ENCODE peak calls at places on chromosomes 16 and 17, in four cellular contexts. One of them, this sample, is unnamed.

GRCh38 chr17:37737081-37737480 is 7.8 kb downstream of the HNF1B start:
- DNase-seq in T-helper 2 cell: no peak
- DNase-seq in cardiac muscle cell: no peak
- DNase-seq in colonic mucosa: no peak
- DNase-seq in this sample: no peak

GRCh38 chr17:9162275-9162985 is 141.1 kb downstream of the NTN1 start:
- DNase-seq in colonic mucosa: no peak
- DNase-seq in cardiac muscle cell: no peak
- DNase-seq in T-helper 2 cell: no peak
- DNase-seq in this sample: no peak

GRCh38 chr17:50397111-50397918 is at the start of gene LRRC59:
- DNase-seq in cardiac muscle cell: peak; percentile 89
- DNase-seq in colonic mucosa: peak; percentile 91
- DNase-seq in T-helper 2 cell: peak; percentile 87
- DNase-seq in this sample: peak; percentile 88

GRCh38 chr17:703081-703875 is 11.4 kb downstream of the VPS53 start:
- DNase-seq in colonic mucosa: no peak
- DNase-seq in T-helper 2 cell: no peak
- DNase-seq in cardiac muscle cell: no peak
- DNase-seq in this sample: no peak

GRCh38 chr17:76947771-76948170 is 79.6 kb downstream of the MGAT5B start:
- DNase-seq in cardiac muscle cell: no peak
- DNase-seq in colonic mucosa: no peak
- DNase-seq in T-helper 2 cell: no peak
- DNase-seq in this sample: no peak

GRCh38 chr17:82793974-82794620 is 42.2 kb downstream of the TBCD start:
- DNase-seq in T-helper 2 cell: no peak
- DNase-seq in colonic mucosa: no peak
- DNase-seq in cardiac muscle cell: no peak
- DNase-seq in this sample: no peak

GRCh38 chr17:1229354-1229890 is 40.8 kb upstream of the BHLHA9 start:
- DNase-seq in T-helper 2 cell: peak; percentile 20
- DNase-seq in cardiac muscle cell: peak; percentile 34
- DNase-seq in colonic mucosa: peak; percentile 91
- DNase-seq in this sample: peak; percentile 6

GRCh38 chr17:6823011-6823442 is 8.5 kb downstream of the TEKT1 start:
- DNase-seq in T-helper 2 cell: no peak
- DNase-seq in cardiac muscle cell: no peak
- DNase-seq in colonic mucosa: no peak
- DNase-seq in this sample: no peak

GRCh38 chr16:30472328-30472942 is at the start of gene ITGAL:
- DNase-seq in T-helper 2 cell: peak; percentile 68
- DNase-seq in colonic mucosa: peak; percentile 46
- DNase-seq in cardiac muscle cell: no peak
- DNase-seq in this sample: peak; percentile 78

GRCh38 chr16:2860826-2861567 is 3.0 kb upstream of the PRSS22 start:
- DNase-seq in colonic mucosa: no peak
- DNase-seq in T-helper 2 cell: no peak
- DNase-seq in cardiac muscle cell: no peak
- DNase-seq in this sample: no peak

GRCh38 chr17:19021622-19022083 is 17.1 kb upstream of the FAM83G start:
- DNase-seq in cardiac muscle cell: no peak
- DNase-seq in colonic mucosa: no peak
- DNase-seq in T-helper 2 cell: peak; percentile 20
- DNase-seq in this sample: peak; percentile 16

GRCh38 chr17:21689604-21690003 is 2.7 kb upstream of the KCNJ18 start:
- DNase-seq in T-helper 2 cell: no peak
- DNase-seq in cardiac muscle cell: no peak
- DNase-seq in colonic mucosa: no peak
- DNase-seq in this sample: no peak

GRCh38 chr16:11136600-11136999 is 119.4 kb downstream of the SOCS1 start:
- DNase-seq in T-helper 2 cell: no peak
- DNase-seq in colonic mucosa: no peak
- DNase-seq in cardiac muscle cell: no peak
- DNase-seq in this sample: no peak

GRCh38 chr17:27247071-27247957 is 46.6 kb upstream of the WSB1 start:
- DNase-seq in T-helper 2 cell: no peak
- DNase-seq in colonic mucosa: peak; percentile 83
- DNase-seq in cardiac muscle cell: no peak
- DNase-seq in this sample: no peak

GRCh38 chr16:66717112-66717675 is 20.7 kb upstream of the CMTM4 start:
- DNase-seq in T-helper 2 cell: no peak
- DNase-seq in cardiac muscle cell: no peak
- DNase-seq in colonic mucosa: peak; percentile 60
- DNase-seq in this sample: no peak

GRCh38 chr17:33864758-33865229 is 390.3 kb upstream of the CCL2 start:
- DNase-seq in colonic mucosa: no peak
- DNase-seq in cardiac muscle cell: no peak
- DNase-seq in T-helper 2 cell: no peak
- DNase-seq in this sample: no peak

GRCh38 chr17:67602439-67602838 is 115.3 kb upstream of the NOL11 start:
- DNase-seq in cardiac muscle cell: peak; percentile 13
- DNase-seq in colonic mucosa: no peak
- DNase-seq in T-helper 2 cell: no peak
- DNase-seq in this sample: no peak

GRCh38 chr17:5832886-5833285 is 237.3 kb upstream of the WSCD1 start:
- DNase-seq in colonic mucosa: no peak
- DNase-seq in T-helper 2 cell: no peak
- DNase-seq in cardiac muscle cell: no peak
- DNase-seq in this sample: no peak

GRCh38 chr16:53852678-53853077 is 148.7 kb downstream of the FTO start:
- DNase-seq in colonic mucosa: no peak
- DNase-seq in cardiac muscle cell: no peak
- DNase-seq in T-helper 2 cell: no peak
- DNase-seq in this sample: no peak

GRCh38 chr16:10681310-10682308 is 13.1 kb downstream of the TEKT5 start:
- DNase-seq in cardiac muscle cell: no peak
- DNase-seq in colonic mucosa: no peak
- DNase-seq in T-helper 2 cell: no peak
- DNase-seq in this sample: no peak

GRCh38 chr17:83067071-83067717 is 12.2 kb upstream of the METRNL start:
- DNase-seq in T-helper 2 cell: no peak
- DNase-seq in colonic mucosa: no peak
- DNase-seq in cardiac muscle cell: no peak
- DNase-seq in this sample: no peak

GRCh38 chr16:22124583-22125284 is 32.4 kb downstream of the VWA3A start:
- DNase-seq in T-helper 2 cell: no peak
- DNase-seq in cardiac muscle cell: no peak
- DNase-seq in colonic mucosa: no peak
- DNase-seq in this sample: no peak

GRCh38 chr16:12147681-12148479 is 171.3 kb downstream of the SNX29 start:
- DNase-seq in T-helper 2 cell: no peak
- DNase-seq in cardiac muscle cell: no peak
- DNase-seq in colonic mucosa: no peak
- DNase-seq in this sample: no peak

GRCh38 chr16:70437582-70438324 is 1.1 kb downstream of the ST3GAL2 start:
- DNase-seq in colonic mucosa: no peak
- DNase-seq in T-helper 2 cell: no peak
- DNase-seq in cardiac muscle cell: peak; percentile 46
- DNase-seq in this sample: no peak

GRCh38 chr16:9854665-9855064 is 327.6 kb downstream of the GRIN2A start:
- DNase-seq in colonic mucosa: no peak
- DNase-seq in cardiac muscle cell: no peak
- DNase-seq in T-helper 2 cell: no peak
- DNase-seq in this sample: no peak

GRCh38 chr17:44293509-44294226 is 14.7 kb upstream of the RUNDC3A start:
- DNase-seq in cardiac muscle cell: no peak
- DNase-seq in T-helper 2 cell: no peak
- DNase-seq in colonic mucosa: no peak
- DNase-seq in this sample: no peak

GRCh38 chr16:72291121-72291520 is 119.2 kb upstream of the PMFBP1 start:
- DNase-seq in colonic mucosa: no peak
- DNase-seq in cardiac muscle cell: no peak
- DNase-seq in T-helper 2 cell: no peak
- DNase-seq in this sample: no peak

GRCh38 chr17:1058423-1059130 is 61.6 kb downstream of the TIMM22 start:
- DNase-seq in cardiac muscle cell: no peak
- DNase-seq in T-helper 2 cell: no peak
- DNase-seq in colonic mucosa: peak; percentile 78
- DNase-seq in this sample: peak; percentile 8

GRCh38 chr16:31700530-31701388 is 172.8 kb upstream of the ZNF267 start:
- DNase-seq in T-helper 2 cell: peak; percentile 79
- DNase-seq in cardiac muscle cell: peak; percentile 90
- DNase-seq in colonic mucosa: peak; percentile 95
- DNase-seq in this sample: peak; percentile 85

GRCh38 chr17:19533036-19533717 is 477 bp upstream of the SLC47A1 start:
- DNase-seq in cardiac muscle cell: no peak
- DNase-seq in colonic mucosa: no peak
- DNase-seq in T-helper 2 cell: no peak
- DNase-seq in this sample: no peak

This sample was measured in T follicular helper cell.